ENCODE peak calls at places on chromosomes 4 and X, in seven cellular contexts. D is adrenal gland, E is MM.1S, Q is psoas muscle, H is lung, P is body of pancreas, U is RWPE2. W is an unnamed sample.

GRCh38 chr4:112005027-112005426 is 140.2 kb upstream of the FAM241A start:
- DNase-seq in D (no peak), E (no peak), Q (no peak), H (no peak), P (no peak), U (no peak), W (no peak)

GRCh38 chr4:4780634-4781287 is 78.7 kb upstream of the MSX1 start:
- DNase-seq in D (no peak), E (no peak), Q (no peak), H (no peak), P (no peak), U (no peak), W (no peak)

GRCh38 chr4:181827246-181827645 is 416.0 kb upstream of the TENM3 start:
- DNase-seq in D (no peak), E (peak; percentile 67), Q (no peak), H (no peak), P (no peak), U (no peak), W (no peak)

GRCh38 chr4:123017636-123018390 is 95.4 kb upstream of the NUDT6 start:
- DNase-seq in D (peak; percentile 18), E (no peak), Q (no peak), H (no peak), P (no peak), U (no peak), W (no peak)

GRCh38 chr4:25441519-25442117 is 64.6 kb downstream of the ANAPC4 start:
- DNase-seq in D (peak; percentile 58), E (peak; percentile 48), Q (no peak), H (peak; percentile 83), P (peak; percentile 64), U (no peak), W (peak; percentile 92)

GRCh38 chr4:142955501-142955900 is 109.4 kb upstream of the INPP4B start:
- DNase-seq in D (no peak), E (no peak), Q (no peak), H (no peak), P (no peak), U (no peak), W (no peak)

GRCh38 chr4:153560918-153561317 is 94.8 kb downstream of the TMEM131L start:
- DNase-seq in D (no peak), E (no peak), Q (no peak), H (no peak), P (no peak), U (no peak), W (no peak)

GRCh38 chr4:31613946-31614623 is 893.9 kb downstream of the PCDH7 start:
- DNase-seq in D (no peak), E (peak; percentile 15), Q (peak; percentile 25), H (no peak), P (no peak), U (no peak), W (peak; percentile 54)

GRCh38 chr4:2728806-2729532 is 27.2 kb downstream of the TNIP2 start:
- DNase-seq in D (no peak), E (no peak), Q (no peak), H (no peak), P (no peak), U (peak; percentile 45), W (no peak)

GRCh38 chr4:46931981-46932380 is 22.9 kb upstream of the COX7B2 start:
- DNase-seq in D (no peak), E (peak; percentile 53), Q (no peak), H (no peak), P (peak; percentile 16), U (no peak), W (peak; percentile 81)

GRCh38 chr4:165382640-165383039 is 3.8 kb downstream of the CPE start:
- DNase-seq in D (no peak), E (no peak), Q (no peak), H (no peak), P (no peak), U (no peak), W (no peak)

GRCh38 chr4:23305026-23305425 is 584.8 kb downstream of the PPARGC1A start:
- DNase-seq in D (no peak), E (peak; percentile 51), Q (no peak), H (no peak), P (no peak), U (no peak), W (no peak)

GRCh38 chrX:30874851-30875250 is 14.2 kb downstream of the TAB3 start:
- DNase-seq in D (no peak), E (no peak), Q (no peak), H (no peak), P (no peak), U (no peak), W (no peak)

GRCh38 chrX:30880058-30880457 is 9.0 kb downstream of the TAB3 start:
- DNase-seq in D (no peak), E (no peak), Q (no peak), H (no peak), P (no peak), U (no peak), W (no peak)

GRCh38 chrX:30881390-30881789 is 7.7 kb downstream of the TAB3 start:
- DNase-seq in D (no peak), E (no peak), Q (no peak), H (no peak), P (no peak), U (no peak), W (no peak)

GRCh38 chrX:30875957-30876356 is 13.1 kb downstream of the TAB3 start:
- DNase-seq in D (no peak), E (no peak), Q (no peak), H (no peak), P (no peak), U (peak; percentile 57), W (no peak)

DNA sequence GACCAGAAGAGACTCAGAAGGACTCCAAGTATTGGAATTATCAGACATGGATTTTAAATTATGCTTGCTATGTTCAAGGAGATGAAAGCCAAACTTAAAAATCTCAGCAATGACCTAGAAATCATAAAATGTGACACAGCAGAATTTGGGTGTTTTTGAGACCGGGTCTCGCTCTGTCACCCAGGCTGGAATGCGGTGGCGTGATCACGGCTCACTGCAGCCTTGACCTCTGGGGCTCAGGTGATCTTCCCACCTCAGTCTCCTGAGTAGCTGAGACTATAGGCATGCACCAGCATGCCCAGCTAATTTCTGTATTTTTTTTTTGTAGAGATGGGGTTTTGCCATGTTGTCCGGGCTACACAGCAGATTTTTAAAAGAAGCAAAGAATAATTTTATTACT is 12.7 kb downstream of the TAB3 start:
- DNase-seq in D (no peak), E (no peak), Q (no peak), H (no peak), P (no peak), U (no peak), W (no peak)
- H3K4me1 ChIP-seq in D (peaks cover 6% of the 10 kb centered on the region), E (no peaks in the 10 kb centered on the region), Q (no peaks in the 10 kb centered on the region), H (peaks cover 2% of the 10 kb centered on the region), P (peaks cover 6% of the 10 kb centered on the region), U (peaks cover 52% of the 10 kb centered on the region), W (no peaks in the 10 kb centered on the region)

GRCh38 chr4:146407257-146407656 is 114.5 kb downstream of the SLC10A7 start:
- DNase-seq in D (no peak), E (no peak), Q (no peak), H (no peak), P (no peak), U (no peak), W (no peak)
- H3K27ac ChIP-seq in D (no peak overlapping the region), E (no peak overlapping the region), Q (no peak overlapping the region), H (no peak overlapping the region), P (no peak overlapping the region), U (no peak overlapping the region), W (no peak overlapping the region)

GRCh38 chr4:173404296-173404865 is 5.5 kb upstream of the SCRG1 start:
- DNase-seq in D (no peak), E (no peak), Q (no peak), H (no peak), P (peak; percentile 25), U (no peak), W (no peak)

GRCh38 chr4:173410106-173410505 is 11.2 kb upstream of the SCRG1 start:
- DNase-seq in D (no peak), E (no peak), Q (no peak), H (no peak), P (no peak), U (no peak), W (no peak)

GRCh38 chr4:173411106-173411703 is 12.3 kb upstream of the SCRG1 start:
- DNase-seq in D (no peak), E (no peak), Q (no peak), H (no peak), P (no peak), U (no peak), W (no peak)

GRCh38 chr4:173403051-173403450 is 4.1 kb upstream of the SCRG1 start:
- DNase-seq in D (no peak), E (no peak), Q (no peak), H (no peak), P (no peak), U (no peak), W (no peak)

GRCh38 chr4:173405840-173406606 is 7.1 kb upstream of the SCRG1 start:
- DNase-seq in D (no peak), E (no peak), Q (no peak), H (no peak), P (no peak), U (no peak), W (no peak)
- TF ChIP-seq CTCF in D (no peak), E (no peak), Q (no peak), H (no peak), P (no peak), U (no peak), W (no peak)

DNA sequence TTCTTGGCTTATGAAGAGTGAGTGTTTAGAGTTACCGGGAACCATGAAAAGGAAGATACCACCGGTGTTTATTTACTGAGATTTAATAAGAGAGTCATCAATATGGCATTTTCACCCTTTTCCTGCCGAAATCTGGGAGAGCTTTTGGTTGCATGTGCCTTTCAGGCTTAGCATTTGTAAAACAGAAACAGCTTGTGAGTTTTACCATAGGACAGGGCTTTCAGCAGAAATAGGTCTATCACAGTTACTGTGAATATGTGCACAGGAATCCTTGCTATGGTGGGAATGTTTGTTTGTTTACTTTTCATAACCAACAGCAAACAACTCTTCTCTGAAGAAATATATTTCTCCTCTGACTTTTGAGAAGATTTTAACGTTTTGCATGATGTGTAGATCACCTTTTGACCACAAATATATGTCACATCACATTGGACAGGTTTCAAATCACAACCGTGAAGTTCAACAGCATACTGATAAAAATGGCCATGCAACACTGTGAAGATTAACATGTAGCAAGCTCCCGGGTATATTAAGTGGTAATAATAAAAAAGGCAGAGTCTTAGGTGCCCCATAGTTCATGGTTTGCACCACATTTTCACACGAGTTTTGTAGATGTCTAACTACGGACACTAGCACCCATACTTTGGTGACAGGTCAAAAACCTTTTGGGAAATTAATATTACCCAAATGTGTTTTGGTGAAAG is 21.3 kb downstream of the ARHGAP24 start:
- DNase-seq in D (no peak), E (no peak), Q (no peak), H (no peak), P (no peak), U (no peak), W (no peak)
- H3K4me1 ChIP-seq in D (peaks cover 15% of the 10 kb centered on the region), E (no peaks in the 10 kb centered on the region), Q (peaks cover 5% of the 10 kb centered on the region), H (peaks cover 4% of the 10 kb centered on the region), P (peaks cover 49% of the 10 kb centered on the region), U (peaks cover 38% of the 10 kb centered on the region), W (no peaks in the 10 kb centered on the region)

GRCh38 chr4:101950258-101950979 is 159.9 kb downstream of the BANK1 start:
- DNase-seq in D (no peak), E (no peak), Q (no peak), H (no peak), P (no peak), U (no peak), W (no peak)
- H3K27ac ChIP-seq in D (no peak overlapping the region), E (no peak overlapping the region), Q (no peak overlapping the region), H (no peak overlapping the region), P (no peak overlapping the region), U (no peak overlapping the region), W (no peak overlapping the region)

GRCh38 chrX:153750126-153750774 is 13.8 kb upstream of the PLXNB3 start:
- DNase-seq in D (no peak), E (no peak), Q (no peak), H (no peak), P (no peak), U (no peak), W (peak; percentile 32)
- TF ChIP-seq CTCF in D (no peak), E (no peak), Q (no peak), H (no peak), P (no peak), U (no peak), W (no peak)

W was measured in endodermal cell.